ENCODE peak calls at places on chromosomes 6 and 20, in ten cellular contexts. S, T, F, I, W, A, Z, X, M and U are unnamed samples.

GRCh38 chr6:52649521-52649920 is 21.4 kb upstream of the TMEM14A start:
- DNase-seq in T (no peak), S (no peak), Z (peak), W (no peak), F (no peak), M (no peak), I (no peak), A (no peak), X (no peak), U (peak)

GRCh38 chr6:85449388-85449817 is 480 bp upstream of the NT5E start:
- DNase-seq in M (peak), A (peak), I (no peak), T (no peak), S (no peak), Z (peak), X (peak), W (peak), F (no peak), U (peak)

GRCh38 chr20:25257130-25257529 is 9.2 kb downstream of the PYGB start:
- DNase-seq in A (no peak), T (no peak), Z (no peak), W (no peak), I (no peak), F (no peak), X (no peak), M (no peak), S (no peak), U (no peak)

GRCh38 chr20:4064118-4064962 is 49.0 kb upstream of the RNF24 start:
- DNase-seq in W (peak), F (no peak), Z (peak), A (peak), T (no peak), I (no peak), X (peak), S (peak), M (peak), U (peak)

GRCh38 chr20:6094565-6094964 is 28.3 kb downstream of the FERMT1 start:
- DNase-seq in W (no peak), I (no peak), M (no peak), S (no peak), T (no peak), X (no peak), F (no peak), Z (no peak), A (no peak), U (no peak)

GRCh38 chr6:85096976-85097375 is 332.6 kb upstream of the TBX18 start:
- DNase-seq in S (no peak), I (no peak), T (no peak), X (no peak), F (no peak), M (no peak), A (peak), Z (no peak), W (peak), U (no peak)

GRCh38 chr6:45645302-45645701 is 267.6 kb upstream of the SUPT3H start:
- DNase-seq in X (no peak), T (no peak), M (no peak), F (no peak), Z (no peak), S (no peak), I (no peak), A (no peak), W (no peak), U (no peak)

GRCh38 chr6:81093046-81093445 is 659.4 kb downstream of the TENT5A start:
- DNase-seq in S (no peak), F (no peak), X (no peak), Z (no peak), I (no peak), A (no peak), W (no peak), T (no peak), M (no peak), U (no peak)

GRCh38 chr6:1473598-1473997 is 84.2 kb downstream of the FOXF2 start:
- DNase-seq in W (no peak), X (no peak), M (no peak), F (no peak), T (no peak), Z (peak), I (no peak), S (no peak), A (no peak), U (no peak)

GRCh38 chr6:152232494-152233151 is 404.5 kb downstream of the SYNE1 start:
- DNase-seq in S (no peak), F (no peak), W (no peak), Z (peak), A (peak), X (no peak), M (no peak), I (no peak), T (no peak), U (peak)

GRCh38 chr6:20200761-20201160 is 11.5 kb downstream of the MBOAT1 start:
- DNase-seq in A (no peak), T (no peak), I (no peak), W (no peak), M (no peak), Z (no peak), F (no peak), X (no peak), S (peak), U (no peak)

GRCh38 chr6:88165877-88166492 is at the start of gene CNR1:
- DNase-seq in A (peak), T (peak), F (peak), I (no peak), Z (no peak), W (peak), X (peak), M (peak), S (peak), U (peak)

GRCh38 chr20:49270177-49270576 is 7.7 kb downstream of the ZNFX1 start:
- DNase-seq in F (no peak), S (no peak), Z (peak), T (no peak), I (no peak), X (no peak), W (no peak), M (no peak), A (no peak), U (peak)

GRCh38 chr20:1242530-1242929 is 16.7 kb downstream of the RAD21L1 start:
- DNase-seq in M (no peak), X (no peak), F (no peak), T (no peak), S (no peak), Z (peak), I (no peak), A (no peak), W (no peak), U (peak)

GRCh38 chr6:26017567-26017966 is 55.0 kb downstream of the TRIM38 start:
- DNase-seq in W (no peak), M (peak), X (no peak), T (no peak), F (no peak), Z (peak), A (peak), S (peak), I (peak), U (peak)